ENCODE peak calls at places on chromosomes 12 and 14, in five cellular contexts. Q, M, H, O and W are unnamed samples.

GRCh38 chr14:76926521-76927251 is 100.5 kb downstream of the LRRC74A start:
- DNase-seq in H (no peak), M (peak; percentile 73), O (no peak), Q (no peak), W (peak; percentile 51)

GRCh38 chr12:31944299-31944698 is 14.9 kb upstream of the RESF1 start:
- DNase-seq in O (no peak), Q (no peak), M (no peak), H (no peak), W (no peak)

GRCh38 chr14:51738754-51739153 is 87.0 kb downstream of the FRMD6 start:
- DNase-seq in O (no peak), H (no peak), Q (no peak), M (peak; percentile 42), W (no peak)

GRCh38 chr14:48023881-48024280 is 348.5 kb upstream of the MDGA2 start:
- DNase-seq in M (no peak), Q (no peak), H (no peak), O (no peak), W (no peak)

GRCh38 chr12:990308-990648 is 745 bp upstream of the ERC1 start:
- DNase-seq in O (no peak), M (peak; percentile 79), H (no peak), Q (no peak), W (peak; percentile 59)

GRCh38 chr14:54564071-54564798 is 2.7 kb upstream of the SAMD4A start:
- DNase-seq in H (no peak), M (peak; percentile 32), Q (no peak), O (no peak), W (no peak)

GRCh38 chr12:2891240-2892053 is 756 bp downstream of the TULP3 start:
- DNase-seq in H (no peak), M (peak; percentile 83), O (no peak), Q (no peak), W (peak; percentile 72)

GRCh38 chr12:1553987-1554982 is 40.1 kb downstream of the FBXL14 start:
- DNase-seq in H (peak; percentile 36), Q (no peak), M (no peak), O (no peak), W (no peak)

GRCh38 chr12:21676781-21677180 is 19.1 kb upstream of the LDHB start:
- DNase-seq in Q (no peak), O (no peak), H (no peak), M (no peak), W (no peak)

GRCh38 chr12:126668538-126668937 is 1598.4 kb upstream of the TMEM132C start:
- DNase-seq in Q (peak; percentile 99), M (no peak), H (no peak), O (no peak), W (no peak)

GRCh38 chr12:126668961-126669360 is 1598.0 kb upstream of the TMEM132C start:
- DNase-seq in H (no peak), M (no peak), Q (peak; percentile 71), O (no peak), W (no peak)

GRCh38 chr12:126667340-126667739 is 1599.6 kb upstream of the TMEM132C start:
- DNase-seq in H (no peak), O (no peak), Q (peak; percentile 87), M (no peak), W (no peak)

GRCh38 chr12:126663304-126664094 is 1598.3 kb downstream of the AACS start:
- DNase-seq in M (peak; percentile 75), Q (no peak), O (no peak), H (no peak), W (peak; percentile 28)
- TF ChIP-seq CTCF in M (peak; percentile 77), Q (peak; percentile 30), O (no peak), H (no peak), W (peak; percentile 54)

GRCh38 chr12:44817687-44818086 is 58.4 kb downstream of the NELL2 start:
- DNase-seq in O (no peak), H (no peak), M (no peak), Q (no peak), W (no peak)
- TF ChIP-seq CTCF in O (no peak), H (no peak), M (no peak), Q (no peak), W (no peak)

GRCh38 chr14:91246051-91246852 is 1.7 kb upstream of the GPR68 start:
- DNase-seq in H (no peak), Q (no peak), M (no peak), O (no peak), W (no peak)

GRCh38 chr14:91250912-91251311 is 6.4 kb upstream of the GPR68 start:
- DNase-seq in Q (no peak), O (no peak), M (no peak), H (no peak), W (no peak)

GRCh38 chr14:91252901-91253794 is 8.6 kb upstream of the GPR68 start:
- DNase-seq in Q (no peak), O (peak; percentile 60), H (peak; percentile 67), M (peak; percentile 84), W (peak; percentile 60)

GRCh38 chr14:91253795-91254323 is 9.4 kb upstream of the GPR68 start:
- DNase-seq in H (no peak), M (no peak), Q (no peak), O (no peak), W (peak; percentile 42)

GRCh38 chr14:91249841-91250616 is 5.5 kb upstream of the GPR68 start:
- DNase-seq in M (peak; percentile 85), O (peak; percentile 49), H (no peak), Q (no peak), W (peak; percentile 48)
- TF ChIP-seq CTCF in M (peak; percentile 29), O (no peak), H (no peak), Q (no peak), W (no peak)

DNA sequence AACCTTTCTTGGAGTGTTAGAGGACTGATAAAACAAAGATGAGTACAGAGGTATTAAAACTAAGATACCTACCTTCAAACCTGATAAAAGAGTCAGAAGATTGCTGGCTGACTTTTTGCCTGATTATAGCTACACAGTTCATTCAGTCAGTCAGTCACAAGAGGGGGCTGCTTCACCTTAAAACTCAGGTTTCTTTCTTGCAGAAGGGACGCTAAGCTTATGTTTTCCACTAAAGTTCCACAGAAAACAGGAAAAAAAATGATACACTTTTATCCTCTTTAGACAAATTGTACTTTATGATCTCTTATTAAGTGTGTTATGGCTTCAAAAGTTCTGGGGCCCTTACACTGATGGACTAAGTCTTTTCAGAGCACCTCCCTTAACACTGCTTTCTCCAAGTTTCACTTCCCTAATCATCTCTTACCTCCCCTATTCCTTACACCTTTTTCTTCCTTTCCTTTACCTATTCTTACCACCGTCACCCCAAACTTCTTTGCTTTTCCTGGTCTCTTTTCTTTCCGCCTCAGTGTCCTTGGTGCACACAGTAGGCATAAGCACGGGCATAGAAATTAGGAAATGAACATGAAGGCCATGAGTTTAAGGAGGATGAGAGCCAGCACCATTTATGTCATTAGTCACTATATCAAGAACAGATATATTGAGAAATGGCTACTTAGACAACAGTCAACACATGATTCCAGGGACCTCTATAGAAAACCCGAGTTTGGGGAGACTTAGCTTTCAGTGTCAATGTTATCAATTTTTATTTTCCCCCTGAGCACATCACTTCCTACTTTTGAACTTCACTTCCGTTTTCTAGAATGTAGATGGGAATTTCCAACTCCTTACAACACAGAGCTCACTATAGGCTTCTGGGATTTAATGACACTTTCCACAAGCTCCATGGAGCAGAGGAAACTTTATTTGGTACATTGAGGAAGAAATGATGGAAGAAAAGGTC is 448.9 kb upstream of the OR4E1 start:
- DNase-seq in Q (no peak), O (no peak), M (peak; percentile 25), H (no peak), W (peak; percentile 13)
- TF ChIP-seq CTCF in Q (no peak), O (no peak), M (peak; percentile 57), H (no peak), W (peak; percentile 18)

GRCh38 chr14:100083706-100084105 is 18.5 kb downstream of the EVL start:
- DNase-seq in M (no peak), H (no peak), Q (peak; percentile 73), O (no peak), W (no peak)
- TF ChIP-seq CTCF in M (no peak), H (no peak), Q (no peak), O (no peak), W (no peak)

GRCh38 chr14:34983148-34983760 is 462 bp downstream of the SRP54 start:
- DNase-seq in M (no peak), Q (no peak), H (no peak), O (no peak), W (no peak)

GRCh38 chr14:34985740-34986139 is 2.9 kb downstream of the SRP54 start:
- DNase-seq in Q (no peak), O (no peak), M (no peak), H (no peak), W (no peak)

GRCh38 chr14:34981743-34982420 is 910 bp upstream of the SRP54 start:
- DNase-seq in H (no peak), O (peak; percentile 30), Q (no peak), M (peak; percentile 64), W (peak; percentile 40)

GRCh38 chr14:34980337-34980900 is 2.4 kb upstream of the SRP54 start:
- DNase-seq in H (no peak), Q (no peak), O (no peak), M (no peak), W (no peak)

GRCh38 chr14:34982421-34983147 is at the start of gene SRP54:
- DNase-seq in Q (peak; percentile 87), M (peak; percentile 100), H (peak; percentile 97), O (peak; percentile 99), W (peak; percentile 99)
- TF ChIP-seq CTCF in Q (peak; percentile 33), M (peak; percentile 36), H (no peak), O (no peak), W (no peak)

GRCh38 chr12:47818701-47819543 is 781 bp downstream of the HDAC7 start:
- DNase-seq in O (peak; percentile 59), Q (no peak), M (peak; percentile 85), H (peak; percentile 59), W (peak; percentile 69)
- TF ChIP-seq CTCF in O (no peak), Q (peak; percentile 38), M (peak; percentile 56), H (no peak), W (no peak)

DNA sequence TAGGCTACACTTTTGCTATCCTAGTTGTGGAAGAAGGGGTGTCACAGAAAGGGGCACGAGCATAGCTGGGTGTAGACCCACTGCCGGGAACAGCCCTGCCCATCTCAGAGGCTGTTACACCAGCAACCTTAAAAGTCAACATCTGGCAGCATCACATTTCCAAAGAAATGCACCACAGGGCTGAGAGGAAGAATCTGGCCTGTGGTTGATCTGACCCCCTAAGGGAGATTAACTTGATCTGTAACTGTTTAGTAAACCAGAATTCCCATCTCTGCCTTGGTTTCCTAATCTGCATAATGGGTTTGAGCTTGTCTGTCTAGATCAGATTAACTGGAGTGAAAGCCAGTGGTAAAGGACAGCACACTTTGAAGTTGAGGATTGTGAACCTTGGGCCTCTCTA is 1.3 kb downstream of the LRP1-AS start:
- DNase-seq in H (no peak), M (no peak), O (no peak), Q (no peak), W (no peak)
- TF ChIP-seq CTCF in H (no peak), M (no peak), O (no peak), Q (no peak), W (no peak)